ENCODE peak calls at places on chromosomes 16 and 17, in five cellular contexts. G is K562, Q is tibial nerve, P is sigmoid colon, A is transverse colon. H is an unnamed sample.

GRCh38 chr17:45833826-45834439 is 10.7 kb upstream of the SPPL2C start:
- DNase-seq in G (no peak), Q (no peak), P (no peak), A (no peak), H (no peak)

GRCh38 chr16:87809150-87809902 is 43.5 kb upstream of the KLHDC4 start:
- DNase-seq in G (no peak), Q (no peak), P (no peak), A (peak; percentile 13), H (no peak)

GRCh38 chr16:86635181-86635580 is 56.8 kb downstream of the FOXL1 start:
- DNase-seq in G (no peak), Q (no peak), P (no peak), A (no peak), H (no peak)

GRCh38 chr16:79146-80054 is 1.4 kb downstream of the MPG start:
- DNase-seq in G (no peak), Q (no peak), P (no peak), A (no peak), H (no peak)

GRCh38 chr17:2025622-2026309 is 632 bp upstream of the RTN4RL1 start:
- DNase-seq in G (peak; percentile 52), Q (peak; percentile 77), P (peak; percentile 83), A (peak; percentile 81), H (peak; percentile 91)

GRCh38 chr16:50611332-50611934 is 63.2 kb downstream of the NKD1 start:
- DNase-seq in G (peak; percentile 19), Q (no peak), P (no peak), A (no peak), H (no peak)

GRCh38 chr16:79064259-79064658 is 536.3 kb downstream of the MAF start:
- DNase-seq in G (no peak), Q (no peak), P (no peak), A (no peak), H (no peak)

GRCh38 chr17:33469911-33470310 is 176.8 kb upstream of the ASIC2 start:
- DNase-seq in G (no peak), Q (no peak), P (no peak), A (peak; percentile 35), H (no peak)

DNA sequence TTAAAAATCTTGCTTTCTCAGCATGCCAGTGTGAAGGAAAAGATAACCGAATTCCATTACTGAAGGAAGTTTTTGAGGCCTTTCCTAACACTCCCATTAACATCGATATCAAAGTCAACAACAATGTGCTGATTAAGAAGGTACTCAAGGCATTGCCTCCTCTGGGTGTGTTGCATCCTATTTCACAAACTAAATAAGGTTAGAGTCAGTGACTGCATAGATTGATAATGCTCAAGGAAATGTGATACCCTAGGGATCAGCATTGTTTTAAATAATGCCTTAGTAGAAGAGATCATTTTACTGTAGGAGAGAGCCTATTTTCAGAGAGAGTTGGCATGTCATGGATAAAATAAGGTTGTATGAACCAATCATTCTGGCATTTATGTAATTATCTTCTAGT is 36.8 kb downstream of the GDPD1 start:
- DNase-seq in G (no peak), Q (no peak), P (no peak), A (no peak), H (no peak)
- H3K36me3 ChIP-seq in G (peaks cover 7% of the 10 kb centered on the region), Q (peaks cover 11% of the 10 kb centered on the region), P (no peaks in the 10 kb centered on the region), A (no peaks in the 10 kb centered on the region), H (no peaks in the 10 kb centered on the region)

DNA sequence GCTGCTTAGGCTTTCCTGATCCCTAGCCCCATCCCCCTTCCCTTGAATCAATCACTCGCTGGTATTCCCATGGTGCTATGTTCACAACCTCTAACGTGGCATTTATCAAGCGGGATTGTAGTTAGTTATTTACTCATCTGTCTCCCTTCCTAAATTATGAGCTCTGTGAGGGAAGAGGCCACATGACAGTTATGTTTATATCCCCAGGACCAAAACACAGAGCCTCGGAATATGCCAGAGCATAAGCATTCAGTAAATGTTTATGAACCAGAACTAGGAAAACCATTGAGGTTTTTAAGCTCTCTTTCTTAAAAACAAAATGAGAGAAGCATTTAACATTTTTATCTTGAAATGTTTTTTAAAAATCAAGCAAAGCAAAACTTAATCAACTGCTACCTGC is 55.7 kb downstream of the STX8 start:
- DNase-seq in G (no peak), Q (no peak), P (no peak), A (no peak), H (no peak)
- TF ChIP-seq EP300 in G (no peak), Q (no peak), P (no peak), A (no peak), H (no peak)

GRCh38 chr17:34980353-34980680 is at the start of gene LIG3:
- DNase-seq in G (peak; percentile 91), Q (peak; percentile 89), P (peak; percentile 97), A (peak; percentile 96), H (peak; percentile 95)

GRCh38 chr17:34981538-34982241 is 1.4 kb downstream of the LIG3 start:
- DNase-seq in G (peak; percentile 34), Q (no peak), P (peak; percentile 5), A (no peak), H (no peak)

GRCh38 chr17:34980681-34981537 is 597 bp downstream of the LIG3 start:
- DNase-seq in G (peak; percentile 96), Q (peak; percentile 71), P (peak; percentile 91), A (peak; percentile 78), H (peak; percentile 82)

GRCh38 chr17:34979650-34980352 is 511 bp upstream of the LIG3 start:
- DNase-seq in G (no peak), Q (no peak), P (no peak), A (no peak), H (no peak)

DNA sequence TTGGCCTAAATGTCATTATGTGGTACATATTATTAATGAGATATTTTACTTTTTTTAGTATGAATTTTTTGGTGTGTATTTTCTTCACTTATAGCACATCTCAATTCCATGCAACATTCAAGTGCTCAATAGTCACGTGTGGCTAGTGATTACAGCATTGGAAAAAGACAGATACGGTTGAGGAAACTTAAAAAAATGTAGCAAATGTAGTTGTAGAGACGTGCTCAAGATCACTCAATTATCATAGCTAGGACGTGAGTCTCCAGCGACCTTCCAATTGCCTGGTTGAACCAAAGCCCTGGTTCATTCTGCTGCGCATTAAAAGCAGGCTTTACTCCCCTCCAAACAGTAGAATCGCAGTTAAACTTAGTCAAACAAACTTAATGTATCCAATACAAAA is 1.2 kb upstream of the LIG3 start:
- DNase-seq in G (no peak), Q (no peak), P (no peak), A (no peak), H (no peak)
- H3K27ac ChIP-seq in G (peak overlapping the region; percentile 96), Q (no peak overlapping the region), P (peak overlapping the region; percentile 98), A (no peak overlapping the region), H (no peak overlapping the region)

GRCh38 chr17:72756256-72756655 is 336.2 kb downstream of the SLC39A11 start:
- DNase-seq in G (no peak), Q (no peak), P (no peak), A (no peak), H (no peak)

GRCh38 chr17:72761431-72761830 is 331.1 kb downstream of the SLC39A11 start:
- DNase-seq in G (peak; percentile 50), Q (no peak), P (no peak), A (no peak), H (no peak)

GRCh38 chr17:72761893-72762622 is 330.4 kb downstream of the SLC39A11 start:
- DNase-seq in G (no peak), Q (no peak), P (no peak), A (no peak), H (no peak)

GRCh38 chr17:72763981-72764380 is 328.5 kb downstream of the SLC39A11 start:
- DNase-seq in G (no peak), Q (no peak), P (no peak), A (no peak), H (no peak)

GRCh38 chr17:72760368-72760767 is 332.1 kb downstream of the SLC39A11 start:
- DNase-seq in G (no peak), Q (no peak), P (no peak), A (no peak), H (no peak)
- H3K36me3 ChIP-seq in G (no peaks in the 10 kb centered on the region), Q (peaks cover 12% of the 10 kb centered on the region), P (no peaks in the 10 kb centered on the region), A (no peaks in the 10 kb centered on the region), H (no peaks in the 10 kb centered on the region)

GRCh38 chr16:1331712-1332617 is 1.5 kb upstream of the BAIAP3 start:
- DNase-seq in G (peak; percentile 74), Q (peak; percentile 24), P (peak; percentile 86), A (peak; percentile 88), H (peak; percentile 92)
- TF ChIP-seq EP300 in G (peak; percentile 41), Q (no peak), P (no peak), A (no peak), H (no peak)

H was measured in suprapubic skin.